ENCODE peak calls at places on chromosomes 1 and 21, in four cellular contexts. R is GM12878, J is HepG2, G is GM12891. Z is an unnamed sample.

GRCh38 chr1:41764608-41765007 is 154.1 kb downstream of the HIVEP3 start:
- DNase-seq in R (no peak), J (no peak), G (no peak), Z (no peak)

GRCh38 chr1:201468501-201468843 is 516 bp downstream of the PHLDA3 start:
- DNase-seq in R (no peak), J (no peak), G (peak), Z (peak)

GRCh38 chr1:90607736-90608135 is 109.4 kb downstream of the BARHL2 start:
- DNase-seq in R (no peak), J (no peak), G (no peak), Z (no peak)

GRCh38 chr21:44995257-44995941 is 55.6 kb downstream of the SLX9 start:
- DNase-seq in R (no peak), J (no peak), G (no peak), Z (no peak)

GRCh38 chr1:41738475-41738874 is 180.2 kb downstream of the HIVEP3 start:
- DNase-seq in R (no peak), J (no peak), G (no peak), Z (no peak)

GRCh38 chr1:245717611-245718010 is 562.8 kb downstream of the KIF26B start:
- DNase-seq in R (no peak), J (no peak), G (no peak), Z (no peak)

GRCh38 chr21:15023782-15024181 is 41.0 kb downstream of the NRIP1 start:
- DNase-seq in R (no peak), J (no peak), G (no peak), Z (no peak)

GRCh38 chr1:26145041-26145959 is 13.6 kb upstream of the FAM110D start:
- DNase-seq in R (no peak), J (peak), G (no peak), Z (no peak)

GRCh38 chr1:3775498-3776230 is 3.1 kb downstream of the SMIM1 start:
- DNase-seq in R (no peak), J (peak), G (peak), Z (peak)

GRCh38 chr1:212513586-212513985 is 80.9 kb downstream of the NENF start:
- DNase-seq in R (no peak), J (no peak), G (no peak), Z (no peak)

GRCh38 chr1:79043506-79043905 is 37.0 kb upstream of the ADGRL4 start:
- DNase-seq in R (no peak), J (no peak), G (no peak), Z (no peak)

GRCh38 chr21:29342394-29342957 is 43.8 kb downstream of the BACH1 start:
- DNase-seq in R (peak), J (no peak), G (no peak), Z (no peak)

GRCh38 chr1:236148471-236148847 is 6.1 kb downstream of the GPR137B start:
- DNase-seq in R (no peak), J (no peak), G (no peak), Z (no peak)

GRCh38 chr1:164716992-164717703 is 158.2 kb downstream of the PBX1 start:
- DNase-seq in R (no peak), J (no peak), G (no peak), Z (no peak)

GRCh38 chr21:29298348-29299045 is at the start of gene BACH1:
- DNase-seq in R (no peak), J (peak), G (peak), Z (peak)

DNA sequence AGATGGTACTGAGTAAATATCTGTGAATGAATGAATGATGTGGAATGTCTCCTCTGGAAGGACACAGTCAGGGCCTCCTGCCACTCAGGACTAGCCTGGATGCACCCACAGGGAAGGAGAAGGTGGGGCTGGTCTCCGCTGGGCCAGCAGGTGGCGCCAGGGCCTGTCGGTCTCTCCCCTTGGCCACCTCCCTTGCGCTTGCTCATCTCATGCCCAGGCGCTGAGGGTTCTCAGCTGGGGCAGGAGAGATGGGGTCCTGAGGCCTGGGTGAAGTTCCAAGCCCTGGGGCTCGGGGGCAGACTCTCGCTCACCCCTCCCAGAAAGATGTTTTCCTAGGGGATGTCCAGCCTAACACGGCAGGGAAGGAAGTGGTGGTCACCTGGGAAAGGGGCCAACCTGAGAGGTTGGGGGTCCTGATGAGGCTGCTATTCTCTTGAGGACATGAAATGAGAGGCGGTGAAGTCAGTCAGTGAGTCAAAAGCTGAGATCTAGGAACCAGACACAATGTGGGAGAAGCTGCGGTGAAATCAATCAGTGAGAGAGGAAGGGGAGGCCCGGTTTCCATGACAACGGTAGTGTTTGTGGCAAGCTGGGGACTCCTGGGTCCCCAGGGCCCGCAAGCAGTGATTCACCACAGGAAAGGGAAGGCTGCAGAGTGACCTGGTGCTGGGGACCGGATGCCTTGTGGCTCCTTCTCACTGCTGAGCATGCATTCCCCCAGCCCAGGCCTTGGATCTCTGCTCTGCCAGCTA is 14.6 kb upstream of the MEX3A start:
- DNase-seq in R (peak), J (peak), G (peak), Z (peak)
- TF ChIP-seq POLR2AphosphoS5 in R (peak), J (no peak), G (no peak), Z (no peak)

DNA sequence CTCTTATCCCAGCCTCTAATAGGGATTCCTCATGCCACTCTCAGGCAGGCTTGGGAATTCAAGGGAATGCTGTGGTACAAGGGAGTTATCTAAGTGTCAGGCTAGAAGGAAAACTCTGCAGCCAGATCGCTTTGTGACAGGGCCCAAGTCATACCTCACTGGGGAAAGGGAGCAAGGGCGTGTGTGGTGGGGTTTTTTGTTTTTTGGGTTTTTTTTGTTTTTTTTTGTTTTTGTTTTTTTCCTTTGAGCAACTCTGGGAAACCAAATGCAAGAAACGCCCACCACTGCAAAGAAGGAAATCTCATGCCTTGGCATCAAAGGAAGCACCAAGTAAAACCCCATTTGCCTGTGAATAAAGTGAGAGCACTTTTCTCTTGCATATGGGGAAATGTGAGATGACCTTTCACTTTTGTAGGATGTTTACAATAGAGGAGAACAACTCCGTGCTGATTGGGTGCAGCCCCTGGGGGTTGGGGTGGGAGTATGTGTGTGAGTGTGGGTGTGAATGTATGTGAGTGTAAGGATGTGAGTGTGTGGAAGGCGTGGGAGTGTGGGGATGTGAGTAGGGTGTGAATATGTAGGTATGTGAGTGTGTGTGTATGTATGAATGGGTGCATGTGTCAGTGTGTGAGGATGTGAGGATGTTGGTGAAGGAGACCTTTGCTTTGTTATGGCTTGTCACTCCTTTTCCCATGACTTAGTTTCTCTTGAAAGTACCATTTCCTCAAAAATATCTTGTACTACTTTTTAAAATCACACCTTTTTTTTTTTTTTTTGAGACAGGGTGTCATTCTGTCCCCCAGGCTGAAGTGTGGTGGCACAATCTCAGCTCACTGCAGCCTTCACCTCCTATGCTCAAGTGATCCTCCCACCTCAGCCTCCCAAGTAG is 34.6 kb downstream of the IL12RB2 start:
- DNase-seq in R (peak), J (no peak), G (no peak), Z (no peak)
- TF ChIP-seq TAF1 in R (no peak), J (no peak), G (no peak), Z (no peak)

DNA sequence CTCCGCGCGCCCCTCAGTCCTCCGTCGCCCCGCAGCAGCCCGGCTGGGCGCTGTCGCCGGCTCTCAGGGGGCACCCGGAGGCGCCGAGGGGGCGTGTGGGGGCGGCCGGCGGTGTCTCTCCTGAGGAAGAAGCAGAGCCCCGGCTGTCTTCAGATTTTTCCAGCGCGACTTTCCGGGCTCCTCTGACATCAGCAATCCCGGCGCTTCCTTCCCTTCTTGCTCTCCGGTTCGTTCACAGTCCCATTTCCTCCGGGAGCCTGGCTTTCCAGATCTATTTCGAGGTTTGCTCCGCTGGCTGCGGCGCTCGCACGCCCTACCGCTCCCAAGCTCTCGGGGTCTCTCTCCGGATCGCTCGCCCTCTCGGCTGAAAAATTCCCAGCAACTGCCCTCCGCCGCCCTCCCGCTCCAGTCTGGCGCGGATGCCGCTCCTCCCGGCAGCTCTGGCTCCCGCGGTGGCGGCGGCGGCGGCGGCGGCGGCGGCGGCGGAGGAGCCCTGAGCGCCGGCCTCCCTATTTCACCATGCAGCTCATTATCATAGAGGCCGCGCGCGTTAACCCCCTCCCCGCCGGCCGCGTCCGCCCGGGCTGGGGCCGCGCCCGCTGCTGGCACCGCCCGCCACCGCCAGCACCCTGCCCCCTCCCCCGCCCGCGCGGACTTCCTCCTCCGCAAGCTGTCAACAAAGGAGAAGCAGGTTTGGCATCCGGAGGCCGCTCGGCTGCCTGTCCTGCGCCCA is at the start of gene PLXNA2:
- DNase-seq in R (no peak), J (peak), G (peak), Z (peak)
- TF ChIP-seq POLR2A in R (no peak), J (no peak), G (no peak), Z (no peak)

GRCh38 chr1:205783904-205784303 is 8.6 kb upstream of the RAB29 start:
- DNase-seq in R (no peak), J (no peak), G (no peak), Z (no peak)
- TF ChIP-seq POLR2AphosphoS5 in R (no peak), J (no peak), G (no peak), Z (no peak)

GRCh38 chr21:41907496-41908258 is 28.5 kb upstream of the PRDM15 start:
- DNase-seq in R (no peak), J (no peak), G (no peak), Z (no peak)
- TF ChIP-seq TAF1 in R (no peak), J (no peak), G (no peak), Z (no peak)

GRCh38 chr1:178726545-178726944 is 1.5 kb downstream of the RALGPS2 start:
- DNase-seq in R (no peak), J (no peak), G (no peak), Z (no peak)

GRCh38 chr1:178723541-178723940 is 1.5 kb upstream of the RALGPS2 start:
- DNase-seq in R (no peak), J (no peak), G (no peak), Z (no peak)

GRCh38 chr1:178725603-178726517 is 816 bp downstream of the RALGPS2 start:
- DNase-seq in R (peak), J (peak), G (peak), Z (peak)

GRCh38 chr1:178724386-178724733 is 684 bp upstream of the RALGPS2 start:
- DNase-seq in R (no peak), J (no peak), G (no peak), Z (no peak)

DNA sequence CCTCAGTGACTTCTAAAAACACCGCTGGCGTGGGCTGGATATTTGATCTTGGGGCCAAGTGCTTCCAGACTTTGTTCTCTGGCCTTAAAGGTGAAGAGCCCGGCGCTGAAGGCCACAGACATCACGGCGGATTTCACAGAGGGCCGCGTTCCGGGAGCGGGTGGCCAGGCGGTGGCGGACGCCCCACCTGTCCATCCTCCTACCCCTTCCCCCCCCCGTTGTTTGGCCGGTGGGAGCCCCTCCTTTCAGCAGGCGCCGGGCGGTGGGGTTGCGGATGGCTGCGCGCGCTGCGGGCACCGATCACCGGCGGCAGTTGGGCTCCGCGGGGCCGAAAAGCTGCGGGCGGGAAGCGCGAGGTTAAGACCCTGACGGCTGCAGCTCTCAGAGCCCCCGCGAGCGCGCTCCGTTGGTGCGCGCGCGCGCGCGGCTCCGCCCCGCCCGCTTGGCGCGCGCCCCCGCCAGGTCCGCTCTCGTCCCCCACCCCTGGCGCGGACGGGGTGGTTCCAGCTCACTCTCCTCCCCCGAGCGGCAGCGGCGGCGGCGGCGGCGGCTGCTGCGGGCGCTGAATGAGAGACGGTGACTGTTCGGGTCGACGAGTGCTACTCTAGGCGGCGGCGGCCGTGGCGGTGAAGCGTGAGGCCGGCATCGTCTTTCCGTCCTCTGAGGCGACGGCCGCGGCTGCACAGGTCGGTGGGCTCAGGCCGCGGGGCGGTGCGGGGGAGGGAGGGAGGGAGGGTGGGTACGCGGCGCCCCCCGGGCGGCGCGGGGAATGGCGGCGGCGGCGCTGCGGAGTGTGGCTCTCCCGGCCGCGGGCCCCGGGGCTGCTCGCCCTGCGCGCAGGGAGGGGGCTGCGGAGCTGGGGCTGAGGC is at the start of gene RALGPS2:
- DNase-seq in R (no peak), J (peak), G (peak), Z (peak)
- TF ChIP-seq POLR2A in R (peak), J (peak), G (no peak), Z (no peak)

Z was measured in GM12892.